ENCODE peak calls at places on chromosomes 3 and 15, in seven cellular contexts. H, K, A, U, M, S and B are unnamed samples.
A peak's percentile ranks its signal among the peaks of the same experiment; 100 is the strongest.

GRCh38 chr15:72315706-72316370 is 4.1 kb downstream of the CELF6 start:
- DNase-seq in H (no peak), K (no peak), A (no peak), U (no peak), M (no peak), S (no peak), B (no peak)

GRCh38 chr3:57043518-57043917 is 16.9 kb upstream of the SPATA12 start:
- DNase-seq in H (no peak), K (no peak), A (peak; percentile 37), U (no peak), M (no peak), S (no peak), B (no peak)

GRCh38 chr3:182711853-182712252 is 81.5 kb upstream of the ATP11B start:
- DNase-seq in H (no peak), K (no peak), A (no peak), U (no peak), M (no peak), S (no peak), B (no peak)

GRCh38 chr3:159877924-159878323 is 110.7 kb upstream of the IL12A start:
- DNase-seq in H (no peak), K (no peak), A (peak; percentile 79), U (peak; percentile 15), M (no peak), S (no peak), B (no peak)

GRCh38 chr15:101455291-101455916 is 34.1 kb downstream of the PCSK6 start:
- DNase-seq in H (peak; percentile 8), K (no peak), A (no peak), U (no peak), M (no peak), S (no peak), B (no peak)

GRCh38 chr15:64905119-64905831 is 6.4 kb upstream of the ANKDD1A start:
- DNase-seq in H (peak; percentile 56), K (no peak), A (peak; percentile 33), U (peak; percentile 80), M (peak; percentile 83), S (no peak), B (peak; percentile 22)

GRCh38 chr3:51384145-51384729 is 854 bp upstream of the MANF start:
- DNase-seq in H (no peak), K (no peak), A (no peak), U (peak; percentile 40), M (no peak), S (no peak), B (no peak)

GRCh38 chr3:107598926-107599754 is 76.4 kb downstream of the BBX start:
- DNase-seq in H (peak; percentile 46), K (no peak), A (peak; percentile 86), U (peak; percentile 35), M (peak; percentile 39), S (no peak), B (peak; percentile 65)

GRCh38 chr3:125602752-125603649 is 7.7 kb upstream of the OSBPL11 start:
- DNase-seq in H (peak; percentile 86), K (no peak), A (peak; percentile 97), U (peak; percentile 58), M (no peak), S (no peak), B (no peak)

GRCh38 chr3:116085456-116085855 is 359.8 kb downstream of the LSAMP start:
- DNase-seq in H (no peak), K (no peak), A (no peak), U (no peak), M (no peak), S (no peak), B (no peak)

GRCh38 chr3:133938770-133939495 is 43.3 kb upstream of the RAB6B start:
- DNase-seq in H (no peak), K (no peak), A (peak; percentile 11), U (peak; percentile 6), M (no peak), S (no peak), B (no peak)

GRCh38 chr3:5267253-5267652 is 79.7 kb downstream of the EDEM1 start:
- DNase-seq in H (no peak), K (no peak), A (no peak), U (no peak), M (no peak), S (no peak), B (no peak)

GRCh38 chr15:89358755-89359439 is 24.3 kb upstream of the POLG start:
- DNase-seq in H (peak; percentile 60), K (peak; percentile 74), A (peak; percentile 58), U (peak; percentile 87), M (peak; percentile 86), S (peak; percentile 65), B (peak; percentile 41)

GRCh38 chr3:66144792-66145733 is 75.7 kb upstream of the SLC25A26 start:
- DNase-seq in H (peak; percentile 46), K (no peak), A (peak; percentile 71), U (peak; percentile 5), M (no peak), S (no peak), B (no peak)

GRCh38 chr3:166713787-166714186 is 666.3 kb downstream of the ZBBX start:
- DNase-seq in H (no peak), K (no peak), A (no peak), U (no peak), M (no peak), S (no peak), B (no peak)

GRCh38 chr15:43943511-43943910 is 116.7 kb downstream of the WDR76 start:
- DNase-seq in H (peak; percentile 66), K (no peak), A (no peak), U (no peak), M (no peak), S (no peak), B (no peak)

GRCh38 chr3:182972387-182972786 is 8.0 kb downstream of the DCUN1D1 start:
- DNase-seq in H (no peak), K (no peak), A (no peak), U (no peak), M (no peak), S (no peak), B (no peak)

GRCh38 chr3:125059488-125060245 is 3.9 kb upstream of the HEG1 start:
- DNase-seq in H (peak; percentile 34), K (no peak), A (no peak), U (peak; percentile 53), M (no peak), S (no peak), B (no peak)

GRCh38 chr3:59728509-59728908 is 678.7 kb upstream of the CFAP20DC start:
- DNase-seq in H (no peak), K (no peak), A (no peak), U (no peak), M (no peak), S (no peak), B (no peak)

GRCh38 chr15:45588199-45588910 is 1.2 kb downstream of the BLOC1S6 start:
- DNase-seq in H (peak; percentile 14), K (no peak), A (peak; percentile 11), U (no peak), M (no peak), S (no peak), B (peak; percentile 16)

GRCh38 chr3:130412991-130413390 is 67.5 kb downstream of the COL6A5 start:
- DNase-seq in H (no peak), K (no peak), A (no peak), U (no peak), M (no peak), S (no peak), B (no peak)

GRCh38 chr3:83002869-83003445 is 1241.5 kb upstream of the GBE1 start:
- DNase-seq in H (no peak), K (no peak), A (no peak), U (no peak), M (no peak), S (no peak), B (no peak)

GRCh38 chr15:98375513-98376360 is 272.6 kb upstream of the IGF1R start:
- DNase-seq in H (no peak), K (no peak), A (no peak), U (no peak), M (no peak), S (no peak), B (no peak)

GRCh38 chr3:104069114-104069513 is 1297.6 kb upstream of the ALCAM start:
- DNase-seq in H (peak; percentile 63), K (no peak), A (peak; percentile 65), U (no peak), M (no peak), S (no peak), B (no peak)

GRCh38 chr15:31031471-31032064 is 40.1 kb upstream of the MTMR10 start:
- DNase-seq in H (peak; percentile 30), K (no peak), A (peak; percentile 9), U (no peak), M (no peak), S (no peak), B (no peak)

GRCh38 chr3:37909067-37909911 is 47.6 kb downstream of the CTDSPL start:
- DNase-seq in H (no peak), K (no peak), A (peak; percentile 35), U (peak; percentile 65), M (no peak), S (no peak), B (peak; percentile 91)

GRCh38 chr15:68010366-68010765 is 43.7 kb upstream of the PIAS1 start:
- DNase-seq in H (no peak), K (no peak), A (no peak), U (no peak), M (no peak), S (no peak), B (no peak)

GRCh38 chr3:17894434-17895060 is 152.1 kb upstream of the TBC1D5 start:
- DNase-seq in H (peak; percentile 13), K (no peak), A (peak; percentile 30), U (peak; percentile 70), M (peak; percentile 29), S (peak; percentile 2), B (peak; percentile 5)

GRCh38 chr3:185862920-185863319 is 38.1 kb upstream of the IGF2BP2 start:
- DNase-seq in H (no peak), K (no peak), A (no peak), U (no peak), M (no peak), S (no peak), B (no peak)

GRCh38 chr3:78846688-78847087 is 921.1 kb downstream of the ROBO1 start:
- DNase-seq in H (peak; percentile 52), K (no peak), A (no peak), U (no peak), M (no peak), S (no peak), B (no peak)

GRCh38 chr3:103126111-103126510 is 691.3 kb downstream of the ZPLD1 start:
- DNase-seq in H (no peak), K (no peak), A (no peak), U (peak; percentile 4), M (no peak), S (no peak), B (no peak)

GRCh38 chr15:52653451-52653964 is 25.7 kb downstream of the ATOSA start:
- DNase-seq in H (peak; percentile 88), K (no peak), A (peak; percentile 91), U (peak; percentile 10), M (no peak), S (peak; percentile 68), B (no peak)

GRCh38 chr3:98259707-98260106 is 4.3 kb upstream of the OR5H6 start:
- DNase-seq in H (no peak), K (no peak), A (no peak), U (peak; percentile 28), M (no peak), S (no peak), B (peak; percentile 15)

GRCh38 chr15:22895465-22896190 is 57.2 kb downstream of the NIPA2 start:
- DNase-seq in H (peak; percentile 31), K (no peak), A (peak; percentile 29), U (peak; percentile 66), M (no peak), S (peak; percentile 84), B (no peak)

GRCh38 chr3:118487734-118488133 is 546.9 kb downstream of the IGSF11 start:
- DNase-seq in H (no peak), K (no peak), A (no peak), U (no peak), M (no peak), S (no peak), B (no peak)

GRCh38 chr15:80780416-80781221 is 1.4 kb downstream of the CEMIP start:
- DNase-seq in H (peak; percentile 18), K (peak; percentile 14), A (no peak), U (peak; percentile 82), M (no peak), S (no peak), B (peak; percentile 47)

GRCh38 chr15:94532226-94532625 is 300.9 kb downstream of the MCTP2 start:
- DNase-seq in H (no peak), K (no peak), A (no peak), U (no peak), M (no peak), S (no peak), B (no peak)

GRCh38 chr3:30551927-30552326 is 54.5 kb upstream of the TGFBR2 start:
- DNase-seq in H (no peak), K (no peak), A (no peak), U (no peak), M (no peak), S (no peak), B (no peak)